ENCODE peak calls at places on chromosomes 7 and 10, in six cellular contexts. One of them, this sample, is unnamed.

GRCh38 chr7:94064541-94065191 is 60.5 kb upstream of the BET1 start:
- DNase-seq in heart left ventricle: no peak
- DNase-seq in tibial artery: no peak
- DNase-seq in pancreas: no peak
- DNase-seq in mammary epithelial cell: no peak
- DNase-seq in psoas muscle: no peak
- DNase-seq in this sample: no peak

GRCh38 chr10:5526691-5527331 is 2.0 kb downstream of the CALML3 start:
- DNase-seq in tibial artery: no peak
- DNase-seq in pancreas: no peak
- DNase-seq in heart left ventricle: peak; percentile 20
- DNase-seq in psoas muscle: no peak
- DNase-seq in mammary epithelial cell: no peak
- DNase-seq in this sample: no peak

GRCh38 chr10:15719899-15720634 is at the start of gene ITGA8:
- DNase-seq in tibial artery: peak; percentile 85
- DNase-seq in heart left ventricle: peak; percentile 66
- DNase-seq in mammary epithelial cell: no peak
- DNase-seq in pancreas: no peak
- DNase-seq in psoas muscle: no peak
- DNase-seq in this sample: peak; percentile 45

GRCh38 chr10:70564901-70565351 is 37.6 kb downstream of the PRF1 start:
- DNase-seq in psoas muscle: no peak
- DNase-seq in mammary epithelial cell: no peak
- DNase-seq in tibial artery: no peak
- DNase-seq in pancreas: no peak
- DNase-seq in heart left ventricle: no peak
- DNase-seq in this sample: no peak

GRCh38 chr10:23918839-23919238 is 290.1 kb upstream of the KIAA1217 start:
- DNase-seq in psoas muscle: no peak
- DNase-seq in tibial artery: no peak
- DNase-seq in mammary epithelial cell: peak; percentile 10
- DNase-seq in heart left ventricle: no peak
- DNase-seq in pancreas: no peak
- DNase-seq in this sample: no peak

GRCh38 chr7:129635300-129636029 is 23.9 kb downstream of the NRF1 start:
- DNase-seq in pancreas: peak; percentile 42
- DNase-seq in mammary epithelial cell: peak; percentile 62
- DNase-seq in psoas muscle: peak; percentile 40
- DNase-seq in tibial artery: peak; percentile 69
- DNase-seq in heart left ventricle: no peak
- DNase-seq in this sample: peak; percentile 77

GRCh38 chr10:123570898-123571515 is 95.1 kb upstream of the GPR26 start:
- DNase-seq in psoas muscle: no peak
- DNase-seq in heart left ventricle: no peak
- DNase-seq in pancreas: no peak
- DNase-seq in mammary epithelial cell: no peak
- DNase-seq in tibial artery: no peak
- DNase-seq in this sample: no peak

GRCh38 chr10:50367732-50368131 is 116.4 kb upstream of the ASAH2 start:
- DNase-seq in tibial artery: no peak
- DNase-seq in heart left ventricle: no peak
- DNase-seq in pancreas: no peak
- DNase-seq in psoas muscle: no peak
- DNase-seq in mammary epithelial cell: peak; percentile 25
- DNase-seq in this sample: no peak

GRCh38 chr10:126014309-126014708 is 117.9 kb downstream of the FANK1 start:
- DNase-seq in pancreas: no peak
- DNase-seq in tibial artery: no peak
- DNase-seq in psoas muscle: no peak
- DNase-seq in mammary epithelial cell: peak; percentile 58
- DNase-seq in heart left ventricle: no peak
- DNase-seq in this sample: no peak

GRCh38 chr10:78957471-78958039 is 111.2 kb upstream of the ZMIZ1 start:
- DNase-seq in pancreas: no peak
- DNase-seq in mammary epithelial cell: peak; percentile 64
- DNase-seq in psoas muscle: no peak
- DNase-seq in heart left ventricle: no peak
- DNase-seq in tibial artery: no peak
- DNase-seq in this sample: no peak

GRCh38 chr7:8197994-8198698 is 63.8 kb downstream of the ICA1 start:
- DNase-seq in tibial artery: no peak
- DNase-seq in mammary epithelial cell: no peak
- DNase-seq in pancreas: no peak
- DNase-seq in heart left ventricle: no peak
- DNase-seq in psoas muscle: no peak
- DNase-seq in this sample: no peak

GRCh38 chr7:84912993-84913635 is 273.7 kb downstream of the SEMA3D start:
- DNase-seq in pancreas: no peak
- DNase-seq in mammary epithelial cell: no peak
- DNase-seq in heart left ventricle: no peak
- DNase-seq in tibial artery: no peak
- DNase-seq in psoas muscle: no peak
- DNase-seq in this sample: no peak

GRCh38 chr10:21604651-21605050 is 70.6 kb downstream of the MLLT10 start:
- DNase-seq in tibial artery: no peak
- DNase-seq in heart left ventricle: no peak
- DNase-seq in psoas muscle: no peak
- DNase-seq in mammary epithelial cell: no peak
- DNase-seq in pancreas: no peak
- DNase-seq in this sample: no peak

GRCh38 chr7:114158854-114159253 is 240.0 kb upstream of the PPP1R3A start:
- DNase-seq in mammary epithelial cell: no peak
- DNase-seq in heart left ventricle: no peak
- DNase-seq in pancreas: no peak
- DNase-seq in tibial artery: no peak
- DNase-seq in psoas muscle: no peak
- DNase-seq in this sample: no peak

GRCh38 chr10:103278862-103279298 is 1.9 kb downstream of the INA start:
- DNase-seq in pancreas: no peak
- DNase-seq in tibial artery: no peak
- DNase-seq in heart left ventricle: no peak
- DNase-seq in psoas muscle: peak; percentile 39
- DNase-seq in mammary epithelial cell: no peak
- DNase-seq in this sample: peak; percentile 68

GRCh38 chr7:45252248-45252647 is 94.7 kb downstream of the RAMP3 start:
- DNase-seq in heart left ventricle: no peak
- DNase-seq in pancreas: no peak
- DNase-seq in psoas muscle: no peak
- DNase-seq in mammary epithelial cell: no peak
- DNase-seq in tibial artery: peak; percentile 39
- DNase-seq in this sample: no peak

GRCh38 chr7:16524332-16524731 is 2.3 kb upstream of the LRRC72 start:
- DNase-seq in pancreas: no peak
- DNase-seq in heart left ventricle: no peak
- DNase-seq in tibial artery: no peak
- DNase-seq in psoas muscle: no peak
- DNase-seq in mammary epithelial cell: peak; percentile 20
- DNase-seq in this sample: no peak

GRCh38 chr7:28013441-28013840 is 167.2 kb downstream of the JAZF1 start:
- DNase-seq in psoas muscle: no peak
- DNase-seq in mammary epithelial cell: no peak
- DNase-seq in tibial artery: no peak
- DNase-seq in heart left ventricle: no peak
- DNase-seq in pancreas: no peak
- DNase-seq in this sample: no peak

DNA sequence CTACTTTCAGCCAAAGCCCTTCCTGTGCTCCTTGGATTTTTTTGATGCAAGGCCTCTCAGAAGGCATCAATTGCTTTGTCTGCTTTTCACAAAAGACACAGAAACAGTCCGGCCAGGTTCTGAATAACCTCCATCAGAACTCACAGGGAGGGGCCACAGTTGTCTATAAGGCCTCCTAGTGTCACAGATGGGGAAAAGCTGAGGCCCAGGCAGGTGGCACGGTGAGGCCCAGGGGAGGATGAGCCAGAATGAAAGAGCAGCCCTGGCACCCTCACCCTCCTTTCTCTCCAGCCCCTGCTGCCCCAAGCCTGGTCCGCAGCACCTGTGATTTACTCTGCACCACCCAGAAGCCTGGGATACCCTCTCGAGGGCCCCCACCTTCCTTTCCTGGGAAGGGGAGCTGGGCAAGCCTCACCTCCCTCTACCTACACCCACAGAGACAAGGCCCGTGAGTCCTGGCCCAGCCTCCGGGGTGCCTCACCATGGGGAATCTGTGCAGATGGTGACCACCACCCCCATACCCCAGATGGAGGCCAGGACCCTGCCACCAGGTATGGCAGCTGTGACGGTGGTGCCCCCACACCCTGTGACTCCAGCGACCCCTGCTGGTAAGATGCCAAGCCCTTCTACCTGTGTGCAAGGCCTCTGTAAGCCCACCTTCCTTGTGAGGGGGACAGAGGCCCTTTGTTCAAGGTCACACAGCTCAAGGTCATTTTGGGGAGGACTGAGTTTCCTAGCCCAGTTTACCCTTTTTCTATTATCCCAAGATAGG is 26.2 kb upstream of the ZNF467 start:
- DNase-seq in pancreas: no peak
- DNase-seq in mammary epithelial cell: no peak
- DNase-seq in psoas muscle: no peak
- DNase-seq in tibial artery: no peak
- DNase-seq in heart left ventricle: no peak
- DNase-seq in this sample: no peak
- TF ChIP-seq CTCF in pancreas: peak; percentile 19
- TF ChIP-seq CTCF in mammary epithelial cell: no peak
- TF ChIP-seq CTCF in psoas muscle: peak; percentile 21
- TF ChIP-seq CTCF in tibial artery: no peak
- TF ChIP-seq CTCF in heart left ventricle: peak; percentile 52
- TF ChIP-seq CTCF in this sample: no peak

DNA sequence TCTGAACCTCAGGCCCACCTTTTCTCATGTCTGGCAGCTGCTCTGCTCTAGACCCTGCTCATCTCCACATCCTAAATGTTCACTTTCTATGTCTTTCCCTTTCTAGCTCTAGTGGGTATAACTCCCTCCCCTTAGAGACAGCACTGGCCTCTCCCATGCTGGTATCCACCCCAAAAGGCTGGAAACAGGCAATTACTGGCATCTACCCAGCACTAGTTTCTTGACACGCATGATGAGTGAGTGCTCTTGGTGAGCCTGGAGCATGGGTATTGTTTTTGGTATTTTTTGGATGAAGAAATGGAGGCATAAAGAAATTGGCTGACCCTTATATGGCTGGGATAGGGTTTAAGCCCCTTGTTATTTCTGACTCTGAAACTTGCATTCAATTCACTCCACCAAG is 156.0 kb downstream of the EGFR start:
- DNase-seq in psoas muscle: no peak
- DNase-seq in heart left ventricle: no peak
- DNase-seq in pancreas: no peak
- DNase-seq in mammary epithelial cell: no peak
- DNase-seq in tibial artery: no peak
- DNase-seq in this sample: no peak
- H3K36me3 ChIP-seq in psoas muscle: peaks cover 57% of the 10 kb centered on the region
- H3K36me3 ChIP-seq in heart left ventricle: peaks cover 48% of the 10 kb centered on the region
- H3K36me3 ChIP-seq in pancreas: peaks cover 26% of the 10 kb centered on the region
- H3K36me3 ChIP-seq in mammary epithelial cell: peaks cover 71% of the 10 kb centered on the region
- H3K36me3 ChIP-seq in tibial artery: peaks cover 70% of the 10 kb centered on the region
- H3K36me3 ChIP-seq in this sample: no peaks in the 10 kb centered on the region

DNA sequence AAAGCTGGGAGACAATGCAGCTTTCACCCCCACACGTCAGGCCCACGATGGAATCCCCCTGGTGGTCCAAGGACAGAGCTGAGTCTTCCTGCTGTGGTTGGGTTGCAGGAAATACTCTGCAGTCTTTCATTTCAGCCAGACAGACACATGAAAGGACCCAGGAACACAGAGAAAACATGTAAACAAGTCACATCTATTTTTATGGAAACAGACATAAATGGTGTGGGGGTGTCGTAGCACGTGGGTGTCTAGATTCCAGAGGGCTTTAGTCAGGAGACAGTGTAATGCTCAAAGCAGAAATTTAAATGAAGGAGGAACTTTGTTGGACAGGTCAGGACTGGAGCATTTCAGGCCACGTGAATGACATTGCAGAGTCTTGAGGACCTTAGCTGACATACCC is 444.6 kb downstream of the SUGCT start:
- DNase-seq in psoas muscle: no peak
- DNase-seq in tibial artery: no peak
- DNase-seq in mammary epithelial cell: peak; percentile 25
- DNase-seq in heart left ventricle: no peak
- DNase-seq in pancreas: no peak
- DNase-seq in this sample: no peak
- H3K27ac ChIP-seq in psoas muscle: no peak overlapping the region
- H3K27ac ChIP-seq in tibial artery: no peak overlapping the region
- H3K27ac ChIP-seq in mammary epithelial cell: peak overlapping the region; percentile 13
- H3K27ac ChIP-seq in heart left ventricle: no peak overlapping the region
- H3K27ac ChIP-seq in pancreas: no peak overlapping the region
- H3K27ac ChIP-seq in this sample: no peak overlapping the region

DNA sequence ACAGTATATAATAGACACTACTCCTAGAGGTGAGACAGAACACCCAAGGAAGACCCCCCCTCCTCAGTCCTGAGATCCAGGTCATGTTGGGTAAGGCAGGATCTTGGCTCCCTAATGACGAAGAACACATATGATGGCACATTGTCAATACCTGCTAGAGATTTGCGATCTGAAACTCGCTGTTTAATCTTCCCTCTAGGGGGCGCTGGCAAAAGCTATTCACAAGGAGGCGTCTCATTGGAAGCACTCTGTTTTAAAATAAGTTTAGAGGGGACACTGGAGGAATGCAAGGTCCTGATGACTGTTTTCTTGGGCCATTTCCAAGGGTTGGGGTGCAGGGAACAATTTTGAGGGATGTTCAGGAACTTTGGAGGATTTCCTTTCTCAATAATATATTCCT is 1013.7 kb upstream of the MBL2 start:
- DNase-seq in tibial artery: no peak
- DNase-seq in mammary epithelial cell: no peak
- DNase-seq in psoas muscle: no peak
- DNase-seq in heart left ventricle: no peak
- DNase-seq in pancreas: no peak
- DNase-seq in this sample: peak; percentile 50
- TF ChIP-seq CTCF in tibial artery: no peak
- TF ChIP-seq CTCF in mammary epithelial cell: peak; percentile 44
- TF ChIP-seq CTCF in psoas muscle: no peak
- TF ChIP-seq CTCF in heart left ventricle: no peak
- TF ChIP-seq CTCF in pancreas: no peak
- TF ChIP-seq CTCF in this sample: no peak